ENCODE peak calls at places on chromosome 7, in six cellular contexts. O is transverse colon, Q is A549, S is suprapubic skin, J is stomach, P is H1. Y is an unnamed sample.

GRCh38 chr7:30840176-30841024 is 69.2 kb downstream of the MINDY4 start:
- DNase-seq in P (no peak), Q (no peak), O (no peak), S (peak; percentile 38), J (no peak), Y (no peak)

GRCh38 chr7:112129655-112130323 is 76.4 kb downstream of the DOCK4 start:
- DNase-seq in Q (no peak), S (no peak), O (no peak), J (peak; percentile 25), P (no peak), Y (no peak)

GRCh38 chr7:1907751-1908365 is 237.8 kb downstream of the ELFN1 start:
- DNase-seq in P (no peak), S (no peak), Q (no peak), J (no peak), O (no peak), Y (no peak)

GRCh38 chr7:151076863-151077704 is 3.5 kb downstream of the FASTK start:
- DNase-seq in P (peak; percentile 91), Q (peak; percentile 69), J (peak; percentile 47), S (no peak), O (no peak), Y (no peak)

GRCh38 chr7:16592395-16592794 is 53.2 kb downstream of the ANKMY2 start:
- DNase-seq in O (no peak), J (no peak), S (no peak), P (no peak), Q (no peak), Y (no peak)

GRCh38 chr7:30846378-30846777 is 65.3 kb upstream of the AQP1 start:
- DNase-seq in P (no peak), O (peak; percentile 76), J (peak; percentile 61), Q (no peak), S (peak; percentile 71), Y (no peak)

GRCh38 chr7:157080111-157080730 is 58.5 kb upstream of the UBE3C start:
- DNase-seq in P (no peak), J (no peak), O (no peak), S (peak; percentile 48), Q (no peak), Y (no peak)

GRCh38 chr7:156639426-156640256 is 933 bp upstream of the RNF32 start:
- DNase-seq in P (no peak), Q (no peak), S (no peak), O (peak; percentile 14), J (no peak), Y (no peak)

GRCh38 chr7:108947521-108947920 is 377.8 kb downstream of the DNAJB9 start:
- DNase-seq in P (no peak), S (no peak), O (no peak), Q (no peak), J (no peak), Y (no peak)

DNA sequence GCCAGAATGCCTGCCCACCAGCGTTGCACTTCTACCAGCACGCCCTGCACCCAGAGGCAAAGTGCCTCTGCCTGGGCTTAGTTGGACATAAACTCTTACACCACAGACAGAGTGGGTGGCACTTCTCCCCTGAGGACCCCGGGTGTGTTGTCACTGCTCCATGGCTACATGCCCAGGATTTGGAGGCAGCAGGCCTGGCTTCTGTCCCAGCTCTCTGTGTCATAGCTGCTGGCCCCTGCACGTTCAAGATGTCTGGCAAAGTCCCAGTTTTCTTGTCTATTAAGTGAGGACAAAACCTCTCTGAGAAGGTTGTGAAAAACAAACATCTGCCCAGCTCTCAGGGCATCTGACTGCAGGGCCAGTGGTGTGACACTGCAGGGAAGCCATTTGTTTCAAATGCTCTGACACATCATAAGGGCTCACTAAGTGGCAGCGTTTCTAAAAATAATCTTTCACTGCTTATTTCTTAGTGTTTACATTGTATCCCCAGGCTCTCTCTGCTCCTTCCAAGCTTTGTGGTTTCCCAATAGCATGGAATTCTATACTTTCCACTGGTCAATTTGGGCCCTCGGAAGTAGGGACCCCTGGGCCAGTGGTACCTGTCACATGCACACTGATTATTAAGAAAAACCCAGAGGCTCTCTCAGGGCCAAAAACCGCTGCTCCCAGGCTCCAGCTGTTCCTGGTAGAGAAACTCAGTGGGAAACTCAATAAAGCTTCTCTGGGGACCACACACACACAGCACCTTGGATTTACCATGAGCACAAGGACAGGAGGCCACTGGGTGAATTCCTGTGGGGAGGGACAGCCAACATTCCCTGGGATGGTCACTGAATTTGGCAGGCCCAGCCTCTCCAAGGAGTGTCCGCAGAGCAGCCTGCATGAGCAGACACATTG is 86.2 kb upstream of the ANLN start:
- DNase-seq in O (peak; percentile 54), P (no peak), J (peak; percentile 78), Q (peak; percentile 87), S (peak; percentile 91), Y (peak; percentile 79)
- TF ChIP-seq EP300 in O (no peak), P (no peak), J (peak; percentile 22), Q (peak; percentile 21), S (no peak), Y (peak; percentile 79)

GRCh38 chr7:7148799-7149481 is 33.4 kb upstream of the C1GALT1 start:
- DNase-seq in S (no peak), O (no peak), Q (no peak), P (no peak), J (no peak), Y (no peak)
- TF ChIP-seq EP300 in S (no peak), O (no peak), Q (no peak), P (no peak), J (no peak), Y (no peak)

DNA sequence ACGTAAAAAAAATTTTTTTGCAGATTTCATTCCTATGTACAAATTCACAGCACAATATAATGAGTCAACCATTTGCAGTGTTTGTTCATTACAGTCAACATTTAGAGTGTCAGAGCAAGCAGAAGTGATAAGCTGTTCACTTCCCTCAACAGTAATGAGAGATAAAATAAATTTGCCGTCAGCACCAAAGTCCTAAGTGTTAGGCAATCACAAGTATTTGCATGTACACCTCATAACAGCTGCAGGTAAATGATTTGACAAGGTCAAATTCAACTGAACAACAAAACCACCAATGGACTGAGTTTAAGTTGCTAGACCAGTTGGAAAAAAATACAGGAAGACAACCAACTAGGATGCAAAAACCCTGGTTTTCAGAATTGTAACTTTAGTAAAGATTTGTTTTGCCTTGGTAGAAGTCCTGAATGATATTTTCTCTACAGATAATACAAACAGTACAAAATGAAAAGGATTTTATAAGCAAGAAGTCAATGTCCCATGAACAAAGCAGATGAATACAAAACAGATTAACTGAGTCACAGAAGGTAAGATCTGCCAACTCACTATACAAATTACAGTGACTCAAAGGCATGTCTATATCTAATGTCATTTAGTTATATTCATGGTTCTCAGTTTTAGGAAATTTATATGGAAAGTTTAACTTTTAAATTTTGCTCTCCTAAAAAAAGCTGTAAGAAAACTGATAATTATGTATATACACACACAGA is 10.4 kb downstream of the RAPGEF5 start:
- DNase-seq in P (no peak), J (no peak), O (no peak), Q (no peak), S (no peak), Y (no peak)
- TF ChIP-seq EP300 in P (no peak), J (no peak), O (no peak), Q (no peak), S (no peak), Y (no peak)

GRCh38 chr7:67589178-67589577 is 592.5 kb downstream of the TYW1 start:
- DNase-seq in Q (no peak), O (no peak), P (no peak), S (no peak), J (no peak), Y (no peak)
- TF ChIP-seq EP300 in Q (no peak), O (no peak), P (no peak), S (no peak), J (no peak), Y (no peak)

GRCh38 chr7:153509763-153510162 is 542.4 kb upstream of the DPP6 start:
- DNase-seq in S (no peak), P (no peak), J (no peak), O (no peak), Q (no peak), Y (no peak)

GRCh38 chr7:153515359-153515758 is 536.8 kb upstream of the DPP6 start:
- DNase-seq in P (no peak), S (no peak), Q (no peak), J (no peak), O (no peak), Y (no peak)

GRCh38 chr7:153518201-153518984 is 533.8 kb upstream of the DPP6 start:
- DNase-seq in O (no peak), S (no peak), Q (no peak), J (no peak), P (no peak), Y (no peak)

GRCh38 chr7:153510674-153511073 is 541.5 kb upstream of the DPP6 start:
- DNase-seq in S (no peak), O (no peak), J (no peak), P (no peak), Q (no peak), Y (no peak)

GRCh38 chr7:153514006-153514405 is 538.2 kb upstream of the DPP6 start:
- DNase-seq in P (no peak), Q (no peak), O (no peak), J (no peak), S (no peak), Y (no peak)
- TF ChIP-seq EP300 in P (no peak), Q (no peak), O (no peak), J (no peak), S (no peak), Y (no peak)

GRCh38 chr7:64314493-64315020 is 796 bp downstream of the ZNF736 start:
- DNase-seq in P (no peak), J (no peak), S (no peak), O (no peak), Q (no peak), Y (no peak)
- TF ChIP-seq EP300 in P (no peak), J (no peak), S (no peak), O (no peak), Q (no peak), Y (no peak)

Y was measured in tibial nerve.